ENCODE peak calls at places on chromosomes 4 and X, in eight cellular contexts. P, T, I, H, Y, C, G and Z are unnamed samples.

GRCh38 chrX:100994352-100995281 is 25.1 kb downstream of the ARL13A start:
- DNase-seq in P (peak; percentile 50), T (no peak), I (peak; percentile 8), H (peak; percentile 57), Y (no peak), C (peak; percentile 35), G (peak; percentile 68), Z (no peak)

GRCh38 chrX:259692-260355 is 21.4 kb upstream of the PLCXD1 start:
- DNase-seq in P (peak; percentile 58), T (no peak), I (no peak), H (no peak), Y (no peak), C (peak; percentile 62), G (no peak), Z (no peak)

GRCh38 chr4:163167333-163167626 is 590 bp upstream of the NAF1 start:
- DNase-seq in P (peak; percentile 38), T (no peak), I (no peak), H (no peak), Y (no peak), C (no peak), G (peak; percentile 23), Z (peak; percentile 7)

GRCh38 chr4:180751009-180751408 is 1492.2 kb upstream of the TENM3 start:
- DNase-seq in P (no peak), T (no peak), I (no peak), H (peak; percentile 24), Y (no peak), C (no peak), G (peak; percentile 81), Z (no peak)

GRCh38 chr4:102174800-102175199 is 170.5 kb downstream of the SLC39A8 start:
- DNase-seq in P (no peak), T (no peak), I (no peak), H (peak; percentile 86), Y (no peak), C (no peak), G (peak; percentile 32), Z (peak; percentile 85)

GRCh38 chr4:177879851-177880250 is 437.6 kb upstream of the AGA start:
- DNase-seq in P (no peak), T (no peak), I (no peak), H (no peak), Y (no peak), C (no peak), G (no peak), Z (no peak)

GRCh38 chrX:151543706-151544105 is 19.8 kb upstream of the PASD1 start:
- DNase-seq in P (peak; percentile 65), T (no peak), I (no peak), H (no peak), Y (no peak), C (peak; percentile 38), G (no peak), Z (no peak)

GRCh38 chr4:101044766-101045165 is 302.6 kb downstream of the PPP3CA start:
- DNase-seq in P (no peak), T (no peak), I (no peak), H (no peak), Y (no peak), C (no peak), G (no peak), Z (no peak)

GRCh38 chr4:146330392-146330791 is 116.1 kb downstream of the REELD1 start:
- DNase-seq in P (no peak), T (no peak), I (no peak), H (no peak), Y (no peak), C (no peak), G (peak; percentile 59), Z (peak; percentile 33)

GRCh38 chrX:97401586-97402101 is 517.9 kb downstream of the RPA4 start:
- DNase-seq in P (no peak), T (no peak), I (no peak), H (peak; percentile 48), Y (no peak), C (no peak), G (peak; percentile 19), Z (no peak)

GRCh38 chr4:168633071-168633470 is 136.2 kb downstream of the PALLD start:
- DNase-seq in P (no peak), T (no peak), I (no peak), H (peak; percentile 30), Y (no peak), C (no peak), G (no peak), Z (no peak)

GRCh38 chrX:17032351-17032750 is 85.9 kb downstream of the REPS2 start:
- DNase-seq in P (no peak), T (peak; percentile 41), I (no peak), H (no peak), Y (no peak), C (no peak), G (no peak), Z (no peak)

GRCh38 chrX:74449322-74449936 is 28.1 kb downstream of the SLC16A2 start:
- DNase-seq in P (no peak), T (no peak), I (no peak), H (no peak), Y (no peak), C (no peak), G (peak; percentile 6), Z (no peak)

GRCh38 chr4:48360285-48360965 is 19.1 kb downstream of the SLAIN2 start:
- DNase-seq in P (no peak), T (no peak), I (no peak), H (peak; percentile 80), Y (no peak), C (no peak), G (peak; percentile 86), Z (no peak)

GRCh38 chrX:46703980-46704379 is 54.9 kb downstream of the SLC9A7 start:
- DNase-seq in P (no peak), T (no peak), I (no peak), H (no peak), Y (no peak), C (no peak), G (no peak), Z (no peak)

GRCh38 chr4:137519406-137519805 is 12.9 kb downstream of the PCDH18 start:
- DNase-seq in P (no peak), T (no peak), I (no peak), H (no peak), Y (no peak), C (no peak), G (peak; percentile 83), Z (no peak)

GRCh38 chrX:107935664-107936433 is 46.3 kb downstream of the TEX13B start:
- DNase-seq in P (no peak), T (no peak), I (no peak), H (peak; percentile 1), Y (no peak), C (no peak), G (no peak), Z (peak; percentile 34)

GRCh38 chrX:48487362-48487785 is 11.4 kb downstream of the FTSJ1 start:
- DNase-seq in P (no peak), T (no peak), I (no peak), H (peak; percentile 99), Y (no peak), C (peak; percentile 57), G (peak; percentile 89), Z (peak; percentile 95)

GRCh38 chr4:130067419-130067818 is 971.5 kb downstream of the C4orf33 start:
- DNase-seq in P (no peak), T (no peak), I (no peak), H (no peak), Y (no peak), C (no peak), G (no peak), Z (no peak)

GRCh38 chrX:153190384-153190783 is 11.3 kb downstream of the MAGEA1 start:
- DNase-seq in P (no peak), T (no peak), I (no peak), H (peak; percentile 1), Y (no peak), C (no peak), G (no peak), Z (no peak)

DNA sequence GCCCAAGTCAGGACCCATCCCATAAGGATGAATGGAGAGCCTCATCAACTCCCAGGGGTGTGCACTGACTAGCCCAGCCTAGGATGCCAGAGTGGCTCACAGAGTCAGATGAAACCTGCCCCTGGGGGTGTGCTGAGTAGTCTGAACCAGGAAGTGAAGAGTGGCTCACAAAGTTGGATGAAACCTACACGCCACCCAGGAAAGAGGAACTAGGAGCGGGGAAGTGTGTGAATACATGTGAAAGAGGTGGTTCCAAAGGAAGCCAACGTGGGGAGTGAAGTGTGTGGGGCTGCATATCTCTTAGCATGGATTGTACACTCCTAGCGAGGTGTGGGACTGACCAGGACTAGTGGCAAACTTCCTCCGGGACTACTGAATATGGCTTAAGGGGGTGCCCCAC is 902.1 kb upstream of the NDST4 start:
- DNase-seq in P (no peak), T (no peak), I (no peak), H (no peak), Y (no peak), C (no peak), G (no peak), Z (no peak)
- H3K9me3 ChIP-seq in P (peaks cover 26% of the 10 kb centered on the region), T (peaks cover 5% of the 10 kb centered on the region), I (peaks cover 29% of the 10 kb centered on the region), H (peaks cover 62% of the 10 kb centered on the region), Y (peaks cover 22% of the 10 kb centered on the region), C (peaks cover 36% of the 10 kb centered on the region), G (peaks cover 30% of the 10 kb centered on the region), Z (peaks cover 8% of the 10 kb centered on the region)

DNA sequence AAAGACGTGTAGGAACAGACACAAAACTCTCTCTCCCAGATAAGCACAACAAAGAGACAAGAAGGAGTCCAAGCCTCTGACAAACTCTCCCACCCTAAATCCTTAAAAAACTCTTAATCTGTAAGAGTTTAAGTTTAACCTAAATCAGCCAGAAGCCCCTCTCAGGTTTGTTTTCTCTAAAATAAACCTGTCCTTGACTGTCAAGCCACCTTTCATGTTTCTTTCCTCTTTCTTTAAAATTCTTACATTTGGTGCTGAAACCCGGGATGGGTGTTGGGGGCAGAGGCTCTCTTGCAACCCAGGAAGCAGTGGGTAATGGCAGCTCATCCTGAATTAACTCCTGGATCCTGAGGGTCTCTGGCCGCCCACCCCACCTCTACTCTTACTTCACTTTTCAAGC is 107.8 kb upstream of the TENT5D start:
- DNase-seq in P (no peak), T (no peak), I (no peak), H (no peak), Y (no peak), C (no peak), G (no peak), Z (no peak)
- H3K9me3 ChIP-seq in P (no peaks in the 10 kb centered on the region), T (no peaks in the 10 kb centered on the region), I (no peaks in the 10 kb centered on the region), H (peaks cover 8% of the 10 kb centered on the region), Y (no peaks in the 10 kb centered on the region), C (no peaks in the 10 kb centered on the region), G (peaks cover 3% of the 10 kb centered on the region), Z (no peaks in the 10 kb centered on the region)

DNA sequence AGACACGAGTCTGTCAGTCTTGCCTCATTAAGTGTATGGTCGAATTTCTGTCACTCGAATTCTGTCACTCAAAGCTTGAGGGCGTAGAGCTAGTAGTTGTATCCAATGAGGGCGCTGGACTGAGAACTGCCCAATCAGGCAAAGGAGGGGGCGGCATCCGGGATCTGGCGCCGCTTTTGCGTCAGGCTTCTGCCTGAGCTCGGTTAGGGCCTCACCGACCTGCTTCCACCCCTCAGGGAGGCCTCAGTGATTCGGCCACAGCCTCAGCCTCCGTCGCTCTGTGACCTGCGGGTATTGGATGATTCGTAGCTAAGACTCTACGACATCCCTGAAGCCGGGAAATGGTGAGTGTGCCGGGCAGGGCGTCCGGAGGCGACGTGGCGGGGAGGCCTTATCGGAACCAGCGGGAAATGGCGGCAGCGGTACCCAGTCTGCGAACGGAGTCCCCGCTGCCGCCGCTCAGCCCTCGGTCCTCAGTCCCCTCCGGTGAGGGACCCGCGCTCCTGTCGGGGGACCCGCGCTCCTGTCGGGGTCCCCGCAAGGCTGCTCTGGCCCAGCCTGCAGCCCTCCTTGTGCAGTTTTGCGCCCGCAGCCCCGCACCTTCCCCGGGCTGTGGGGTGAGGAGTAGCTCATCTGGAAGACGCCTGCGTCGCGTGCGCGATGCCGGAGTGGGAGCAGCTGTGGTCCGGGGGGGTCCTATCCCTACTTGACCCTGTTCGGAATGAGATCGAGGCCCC is 88.3 kb downstream of the ZNF718 start:
- DNase-seq in P (peak; percentile 20), T (peak; percentile 49), I (no peak), H (peak; percentile 89), Y (peak; percentile 22), C (no peak), G (peak; percentile 71), Z (no peak)
- H3K9me3 ChIP-seq in P (peaks cover 28% of the 10 kb centered on the region), T (no peaks in the 10 kb centered on the region), I (peaks cover 15% of the 10 kb centered on the region), H (peaks cover 58% of the 10 kb centered on the region), Y (no peaks in the 10 kb centered on the region), C (peaks cover 5% of the 10 kb centered on the region), G (peaks cover 34% of the 10 kb centered on the region), Z (no peaks in the 10 kb centered on the region)

GRCh38 chrX:49810233-49810632 is 18.9 kb upstream of the PAGE4 start:
- DNase-seq in P (peak; percentile 19), T (no peak), I (no peak), H (no peak), Y (no peak), C (no peak), G (no peak), Z (no peak)
- H3K9me3 ChIP-seq in P (peaks cover 2% of the 10 kb centered on the region), T (no peaks in the 10 kb centered on the region), I (no peaks in the 10 kb centered on the region), H (peaks cover 4% of the 10 kb centered on the region), Y (no peaks in the 10 kb centered on the region), C (peaks cover 4% of the 10 kb centered on the region), G (no peaks in the 10 kb centered on the region), Z (no peaks in the 10 kb centered on the region)